ENCODE peak calls at places on chromosome 1, in eight cellular contexts. C, G, R, D, P, F, V and J are unnamed samples.
A peak's percentile ranks its signal among the peaks of the same experiment; 100 is the strongest.

GRCh38 chr1:119554188-119554587 is 47.2 kb downstream of the HSD3B1 start:
- DNase-seq in C (peak; percentile 52), R (peak; percentile 66), V (no peak), F (no peak), D (peak; percentile 95), G (no peak), P (no peak), J (no peak)

GRCh38 chr1:186286615-186287317 is 88.3 kb downstream of the TPR start:
- DNase-seq in P (no peak), F (no peak), C (no peak), G (no peak), R (peak; percentile 93), V (no peak), D (peak; percentile 39), J (no peak)

GRCh38 chr1:42533101-42533863 is 70.2 kb downstream of the CCDC30 start:
- DNase-seq in V (no peak), P (no peak), G (no peak), D (peak; percentile 2), C (no peak), F (no peak), R (no peak), J (no peak)

GRCh38 chr1:28537457-28538199 is 15.3 kb upstream of the TRNAU1AP start:
- DNase-seq in R (no peak), P (no peak), V (no peak), G (no peak), D (no peak), C (no peak), F (no peak), J (no peak)

GRCh38 chr1:236391008-236391407 is 3.1 kb upstream of the EDARADD start:
- DNase-seq in R (no peak), F (no peak), G (no peak), D (no peak), C (no peak), P (no peak), V (no peak), J (no peak)

GRCh38 chr1:206461602-206462455 is 8.4 kb upstream of the IKBKE start:
- DNase-seq in F (peak; percentile 86), P (peak; percentile 81), C (peak; percentile 79), G (peak; percentile 72), R (peak; percentile 77), D (peak; percentile 85), V (peak; percentile 79), J (peak; percentile 61)

GRCh38 chr1:163275222-163275621 is 46.5 kb upstream of the NUF2 start:
- DNase-seq in R (peak; percentile 30), D (peak; percentile 28), G (no peak), C (no peak), F (no peak), V (no peak), P (no peak), J (no peak)

GRCh38 chr1:218728994-218729393 is 383.9 kb downstream of the TGFB2 start:
- DNase-seq in C (no peak), V (no peak), D (no peak), P (no peak), R (no peak), F (no peak), G (no peak), J (peak; percentile 30)

GRCh38 chr1:28147264-28148094 is 29.0 kb downstream of the PTAFR start:
- DNase-seq in F (no peak), P (no peak), R (no peak), G (no peak), D (no peak), V (peak; percentile 20), C (no peak), J (peak; percentile 47)

GRCh38 chr1:209884665-209885117 is 53.3 kb upstream of the SYT14 start:
- DNase-seq in C (no peak), D (peak; percentile 97), V (no peak), G (no peak), R (peak; percentile 100), P (peak; percentile 48), F (peak; percentile 69), J (no peak)

GRCh38 chr1:171472183-171472647 is 13.1 kb upstream of the PRRC2C start:
- DNase-seq in P (no peak), V (no peak), R (no peak), D (no peak), G (no peak), F (no peak), C (no peak), J (no peak)

GRCh38 chr1:80099713-80100112 is 1093.2 kb upstream of the ADGRL4 start:
- DNase-seq in C (no peak), V (no peak), D (no peak), P (no peak), F (no peak), G (no peak), R (no peak), J (no peak)

GRCh38 chr1:8166436-8166835 is 140.3 kb upstream of the ERRFI1 start:
- DNase-seq in V (no peak), F (no peak), R (peak; percentile 12), P (no peak), G (no peak), C (no peak), D (no peak), J (no peak)

GRCh38 chr1:22131875-22132486 is 10.9 kb downstream of the WNT4 start:
- DNase-seq in F (no peak), G (peak; percentile 35), P (no peak), D (no peak), C (peak; percentile 80), V (peak; percentile 84), R (no peak), J (peak; percentile 85)

GRCh38 chr1:210189426-210189825 is 43.2 kb upstream of the SERTAD4 start:
- DNase-seq in C (no peak), P (no peak), G (no peak), R (no peak), V (no peak), D (no peak), F (no peak), J (no peak)

GRCh38 chr1:65056866-65057265 is 90.5 kb upstream of the JAK1 start:
- DNase-seq in F (no peak), P (no peak), R (no peak), V (no peak), D (no peak), C (no peak), G (no peak), J (no peak)

GRCh38 chr1:165632491-165632890 is 1.5 kb downstream of the MGST3 start:
- DNase-seq in D (no peak), G (no peak), R (no peak), F (no peak), V (no peak), C (no peak), P (no peak), J (no peak)

GRCh38 chr1:165632152-165632469 is 1.1 kb downstream of the MGST3 start:
- DNase-seq in P (no peak), C (no peak), D (no peak), G (no peak), R (no peak), V (no peak), F (no peak), J (peak; percentile 48)

GRCh38 chr1:165630629-165631402 is at the start of gene MGST3:
- DNase-seq in P (peak; percentile 78), V (peak; percentile 89), F (peak; percentile 98), G (peak; percentile 89), D (peak; percentile 96), R (peak; percentile 97), C (peak; percentile 88), J (peak; percentile 97)

GRCh38 chr1:165629848-165630628 is 996 bp upstream of the MGST3 start:
- DNase-seq in V (no peak), F (no peak), C (no peak), G (no peak), R (no peak), P (no peak), D (no peak), J (peak; percentile 80)

GRCh38 chr1:165631403-165632151 is 543 bp downstream of the MGST3 start:
- DNase-seq in P (peak; percentile 32), D (peak; percentile 81), R (peak; percentile 90), F (peak; percentile 81), G (peak; percentile 14), V (peak; percentile 59), C (peak; percentile 61), J (peak; percentile 54)
- TF ChIP-seq CTCF in P (no peak), D (peak; percentile 5), R (peak; percentile 24), F (no peak), G (no peak), V (no peak), C (no peak), J (no peak)

GRCh38 chr1:20981903-20982695 is 194.6 kb downstream of the EIF4G3 start:
- DNase-seq in V (no peak), R (peak; percentile 63), C (no peak), D (peak; percentile 61), G (no peak), P (no peak), F (no peak), J (no peak)
- TF ChIP-seq CTCF in V (no peak), R (peak; percentile 47), C (no peak), D (peak; percentile 31), G (no peak), P (no peak), F (peak; percentile 51), J (no peak)

DNA sequence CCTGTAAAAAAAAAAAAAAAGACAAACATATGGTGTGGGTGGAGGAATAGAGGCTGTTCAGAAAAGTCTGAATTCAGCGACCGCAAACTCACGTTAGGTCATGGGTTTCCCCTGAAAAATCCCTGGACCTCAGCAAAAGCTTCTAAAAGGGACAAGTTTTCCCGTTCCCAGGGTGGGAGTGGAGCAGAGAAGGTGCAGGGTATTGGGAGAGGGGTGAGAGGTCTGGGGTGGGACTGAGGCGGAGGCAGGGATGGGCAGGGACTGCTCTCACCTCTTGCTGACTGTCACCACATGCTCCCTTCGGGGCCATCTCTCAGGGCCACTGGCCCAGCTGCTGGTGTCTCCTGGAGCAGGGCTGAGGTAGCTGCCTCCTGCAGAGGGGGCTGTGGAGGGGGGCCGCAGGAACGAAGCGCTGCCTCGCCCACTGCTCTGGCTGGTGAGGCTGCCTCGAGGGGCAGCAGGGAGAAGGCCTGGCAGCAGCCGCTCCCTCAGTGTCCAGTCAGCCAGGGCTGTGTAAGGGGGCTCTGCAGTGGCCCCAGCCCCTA is 2.7 kb upstream of the TAGLN2 start:
- DNase-seq in V (no peak), P (no peak), C (no peak), R (peak; percentile 39), D (no peak), G (no peak), F (no peak), J (no peak)
- TF ChIP-seq CTCF in V (no peak), P (no peak), C (no peak), R (no peak), D (no peak), G (no peak), F (no peak), J (no peak)

DNA sequence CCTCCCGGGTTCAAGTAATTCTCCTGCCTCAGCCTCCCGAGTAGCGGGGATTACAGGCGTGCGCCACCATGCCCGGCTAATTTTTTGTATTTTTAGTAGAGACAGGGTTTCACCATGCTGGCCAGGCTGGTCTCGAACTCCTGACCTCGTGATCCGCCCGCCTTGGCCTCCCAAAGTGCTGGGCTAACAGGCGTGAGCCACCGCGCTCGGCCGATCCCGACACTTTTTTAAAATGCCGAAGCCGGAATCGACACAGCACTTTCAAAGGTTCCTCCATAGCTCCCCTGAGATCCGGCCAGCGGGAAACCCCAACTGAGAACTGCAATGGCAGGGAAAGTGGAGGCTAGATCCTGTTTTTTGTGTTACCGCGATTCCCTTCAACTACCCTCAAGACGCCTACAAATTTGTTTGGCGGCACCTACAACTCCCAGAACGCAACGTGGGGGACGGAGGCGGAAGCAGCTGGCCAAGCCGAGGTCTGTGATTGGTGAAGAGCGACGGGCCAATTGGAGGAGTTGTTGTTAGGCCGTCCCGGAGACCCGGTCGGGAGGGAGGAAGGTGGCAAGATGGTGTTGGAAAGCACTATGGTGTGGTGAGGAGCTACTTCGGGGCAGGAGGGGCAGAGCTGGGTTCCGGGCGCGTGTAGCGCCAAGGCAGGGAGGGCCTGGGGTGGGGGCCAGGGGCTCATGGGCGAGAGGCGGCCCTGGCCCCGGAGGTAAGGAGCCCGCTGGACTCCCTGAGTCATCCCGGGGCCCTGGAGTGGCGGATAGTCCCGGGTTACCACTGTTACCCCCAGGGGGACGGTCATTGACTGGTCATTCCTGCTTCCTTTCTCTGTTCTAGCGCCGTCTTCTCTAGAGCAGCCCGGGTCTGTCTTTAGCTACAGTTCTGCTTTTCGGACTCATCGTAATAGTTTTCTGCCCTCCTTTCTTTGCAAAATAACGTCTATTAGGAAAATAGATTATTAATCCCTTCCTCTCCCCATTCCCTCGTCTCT is at the start of gene PSMD4:
- DNase-seq in D (peak; percentile 98), R (peak; percentile 97), P (peak; percentile 66), G (peak; percentile 92), F (peak; percentile 97), V (peak; percentile 82), C (peak; percentile 84), J (peak; percentile 97)
- TF ChIP-seq CTCF in D (no peak), R (no peak), P (no peak), G (no peak), F (no peak), V (no peak), C (no peak), J (no peak)